ENCODE peak calls at places on chromosomes 2 and 18, in eight cellular contexts. One of them, this sample, is unnamed.

GRCh38 chr2:134924912-134925311 is 6.3 kb downstream of the CCNT2 start:
- DNase-seq in fibroblast of lung: no peak
- DNase-seq in NCI-H2081: no peak
- DNase-seq in hypothalamus: no peak
- DNase-seq in HEK293T: no peak
- DNase-seq in WERI-Rb-1: no peak
- DNase-seq in pancreas: no peak
- DNase-seq in KBM-7: no peak
- DNase-seq in this sample: no peak

GRCh38 chr2:131049150-131049718 is 44.0 kb downstream of the FAM168B start:
- DNase-seq in hypothalamus: no peak
- DNase-seq in HEK293T: no peak
- DNase-seq in NCI-H2081: no peak
- DNase-seq in KBM-7: no peak
- DNase-seq in pancreas: no peak
- DNase-seq in fibroblast of lung: no peak
- DNase-seq in WERI-Rb-1: no peak
- DNase-seq in this sample: no peak

GRCh38 chr2:220969348-220969747 is 602.8 kb downstream of the EPHA4 start:
- DNase-seq in WERI-Rb-1: no peak
- DNase-seq in NCI-H2081: no peak
- DNase-seq in fibroblast of lung: no peak
- DNase-seq in hypothalamus: no peak
- DNase-seq in KBM-7: no peak
- DNase-seq in HEK293T: no peak
- DNase-seq in pancreas: no peak
- DNase-seq in this sample: no peak

GRCh38 chr2:83196225-83196624 is 1262.9 kb downstream of the SUCLG1 start:
- DNase-seq in KBM-7: peak; percentile 9
- DNase-seq in NCI-H2081: peak; percentile 17
- DNase-seq in WERI-Rb-1: no peak
- DNase-seq in HEK293T: no peak
- DNase-seq in fibroblast of lung: peak; percentile 6
- DNase-seq in hypothalamus: no peak
- DNase-seq in pancreas: no peak
- DNase-seq in this sample: peak; percentile 52

GRCh38 chr2:67259581-67260347 is 137.4 kb upstream of the ETAA1 start:
- DNase-seq in HEK293T: no peak
- DNase-seq in pancreas: peak; percentile 15
- DNase-seq in WERI-Rb-1: no peak
- DNase-seq in NCI-H2081: no peak
- DNase-seq in KBM-7: no peak
- DNase-seq in fibroblast of lung: peak; percentile 97
- DNase-seq in hypothalamus: no peak
- DNase-seq in this sample: peak; percentile 61

GRCh38 chr2:42961385-42961800 is 169.0 kb upstream of the HAAO start:
- DNase-seq in NCI-H2081: no peak
- DNase-seq in pancreas: peak; percentile 42
- DNase-seq in HEK293T: no peak
- DNase-seq in KBM-7: peak; percentile 94
- DNase-seq in fibroblast of lung: peak; percentile 46
- DNase-seq in WERI-Rb-1: no peak
- DNase-seq in hypothalamus: peak; percentile 29
- DNase-seq in this sample: no peak

GRCh38 chr2:64104944-64105343 is 39.3 kb downstream of the PELI1 start:
- DNase-seq in hypothalamus: no peak
- DNase-seq in pancreas: no peak
- DNase-seq in KBM-7: no peak
- DNase-seq in HEK293T: no peak
- DNase-seq in WERI-Rb-1: no peak
- DNase-seq in NCI-H2081: no peak
- DNase-seq in fibroblast of lung: peak; percentile 50
- DNase-seq in this sample: peak; percentile 77

GRCh38 chr18:63617049-63617995 is 26.7 kb downstream of the SERPINB4 start:
- DNase-seq in fibroblast of lung: no peak
- DNase-seq in NCI-H2081: peak; percentile 46
- DNase-seq in HEK293T: no peak
- DNase-seq in KBM-7: no peak
- DNase-seq in WERI-Rb-1: peak; percentile 41
- DNase-seq in pancreas: no peak
- DNase-seq in hypothalamus: no peak
- DNase-seq in this sample: peak; percentile 93

GRCh38 chr18:136433-136832 is 21.9 kb upstream of the USP14 start:
- DNase-seq in NCI-H2081: no peak
- DNase-seq in WERI-Rb-1: no peak
- DNase-seq in pancreas: no peak
- DNase-seq in hypothalamus: no peak
- DNase-seq in fibroblast of lung: no peak
- DNase-seq in KBM-7: no peak
- DNase-seq in HEK293T: no peak
- DNase-seq in this sample: no peak

GRCh38 chr2:135056790-135057189 is 4.7 kb downstream of the RAB3GAP1 start:
- DNase-seq in KBM-7: no peak
- DNase-seq in fibroblast of lung: no peak
- DNase-seq in NCI-H2081: no peak
- DNase-seq in HEK293T: no peak
- DNase-seq in pancreas: no peak
- DNase-seq in hypothalamus: no peak
- DNase-seq in WERI-Rb-1: no peak
- DNase-seq in this sample: no peak

GRCh38 chr2:215711484-215712034 is 275.7 kb upstream of the FN1 start:
- DNase-seq in KBM-7: no peak
- DNase-seq in pancreas: no peak
- DNase-seq in HEK293T: no peak
- DNase-seq in fibroblast of lung: peak; percentile 92
- DNase-seq in WERI-Rb-1: no peak
- DNase-seq in NCI-H2081: no peak
- DNase-seq in hypothalamus: no peak
- DNase-seq in this sample: no peak

GRCh38 chr2:63740943-63741342 is 100.8 kb upstream of the UGP2 start:
- DNase-seq in WERI-Rb-1: no peak
- DNase-seq in fibroblast of lung: no peak
- DNase-seq in KBM-7: no peak
- DNase-seq in hypothalamus: no peak
- DNase-seq in pancreas: no peak
- DNase-seq in NCI-H2081: no peak
- DNase-seq in HEK293T: no peak
- DNase-seq in this sample: no peak

GRCh38 chr2:40240067-40240466 is 211.8 kb downstream of the SLC8A1 start:
- DNase-seq in WERI-Rb-1: no peak
- DNase-seq in HEK293T: no peak
- DNase-seq in pancreas: peak; percentile 27
- DNase-seq in fibroblast of lung: peak; percentile 96
- DNase-seq in KBM-7: no peak
- DNase-seq in NCI-H2081: peak; percentile 79
- DNase-seq in hypothalamus: no peak
- DNase-seq in this sample: no peak

GRCh38 chr2:45651415-45652089 is at the start of gene PRKCE:
- DNase-seq in NCI-H2081: peak; percentile 41
- DNase-seq in fibroblast of lung: peak; percentile 25
- DNase-seq in pancreas: peak; percentile 73
- DNase-seq in KBM-7: peak; percentile 49
- DNase-seq in WERI-Rb-1: peak; percentile 56
- DNase-seq in HEK293T: peak; percentile 42
- DNase-seq in hypothalamus: no peak
- DNase-seq in this sample: peak; percentile 39

This sample was measured in NCI-H82.